ENCODE peak calls at places on chromosome 14, in five cellular contexts. One of them, this sample, is unnamed.

GRCh38 chr14:79914595-79914994 is 296.7 kb downstream of the DIO2 start:
- DNase-seq in stimulated activated CD4-positive, alpha-beta T cell treated with anti-CD3 and anti-CD28 coated beads, TNF-alpha, amount 100 ng/mL, for 4 hours: no peak
- DNase-seq in psoas muscle: no peak
- DNase-seq in hypothalamus: no peak
- DNase-seq in T-cell: no peak
- DNase-seq in this sample: no peak

GRCh38 chr14:71709076-71709475 is 223.2 kb upstream of the RGS6 start:
- DNase-seq in stimulated activated CD4-positive, alpha-beta T cell treated with anti-CD3 and anti-CD28 coated beads, TNF-alpha, amount 100 ng/mL, for 4 hours: no peak
- DNase-seq in psoas muscle: no peak
- DNase-seq in hypothalamus: no peak
- DNase-seq in T-cell: no peak
- DNase-seq in this sample: no peak

GRCh38 chr14:101501341-101501740 is 60.0 kb upstream of the DIO3 start:
- DNase-seq in stimulated activated CD4-positive, alpha-beta T cell treated with anti-CD3 and anti-CD28 coated beads, TNF-alpha, amount 100 ng/mL, for 4 hours: no peak
- DNase-seq in psoas muscle: no peak
- DNase-seq in hypothalamus: no peak
- DNase-seq in T-cell: no peak
- DNase-seq in this sample: no peak

GRCh38 chr14:69763761-69764510 is 3.0 kb upstream of the SRSF5 start:
- DNase-seq in stimulated activated CD4-positive, alpha-beta T cell treated with anti-CD3 and anti-CD28 coated beads, TNF-alpha, amount 100 ng/mL, for 4 hours: no peak
- DNase-seq in psoas muscle: no peak
- DNase-seq in hypothalamus: no peak
- DNase-seq in T-cell: no peak
- DNase-seq in this sample: no peak

GRCh38 chr14:104313674-104314073 is 175.3 kb downstream of the KIF26A start:
- DNase-seq in stimulated activated CD4-positive, alpha-beta T cell treated with anti-CD3 and anti-CD28 coated beads, TNF-alpha, amount 100 ng/mL, for 4 hours: no peak
- DNase-seq in psoas muscle: no peak
- DNase-seq in hypothalamus: no peak
- DNase-seq in T-cell: no peak
- DNase-seq in this sample: no peak

GRCh38 chr14:61080591-61081010 is 99.6 kb downstream of the SLC38A6 start:
- DNase-seq in stimulated activated CD4-positive, alpha-beta T cell treated with anti-CD3 and anti-CD28 coated beads, TNF-alpha, amount 100 ng/mL, for 4 hours: no peak
- DNase-seq in psoas muscle: no peak
- DNase-seq in hypothalamus: no peak
- DNase-seq in T-cell: no peak
- DNase-seq in this sample: no peak

GRCh38 chr14:55512421-55512820 is 67.6 kb upstream of the KTN1 start:
- DNase-seq in stimulated activated CD4-positive, alpha-beta T cell treated with anti-CD3 and anti-CD28 coated beads, TNF-alpha, amount 100 ng/mL, for 4 hours: no peak
- DNase-seq in psoas muscle: no peak
- DNase-seq in hypothalamus: no peak
- DNase-seq in T-cell: no peak
- DNase-seq in this sample: no peak

GRCh38 chr14:73755434-73756014 is 41.3 kb upstream of the PNMA1 start:
- DNase-seq in stimulated activated CD4-positive, alpha-beta T cell treated with anti-CD3 and anti-CD28 coated beads, TNF-alpha, amount 100 ng/mL, for 4 hours: no peak
- DNase-seq in psoas muscle: no peak
- DNase-seq in hypothalamus: peak
- DNase-seq in T-cell: no peak
- DNase-seq in this sample: no peak

GRCh38 chr14:56339855-56340701 is 221.9 kb downstream of the PELI2 start:
- DNase-seq in stimulated activated CD4-positive, alpha-beta T cell treated with anti-CD3 and anti-CD28 coated beads, TNF-alpha, amount 100 ng/mL, for 4 hours: peak
- DNase-seq in psoas muscle: peak
- DNase-seq in hypothalamus: peak
- DNase-seq in T-cell: peak
- DNase-seq in this sample: peak

GRCh38 chr14:24212924-24213865 is at the start of gene CHMP4A:
- DNase-seq in stimulated activated CD4-positive, alpha-beta T cell treated with anti-CD3 and anti-CD28 coated beads, TNF-alpha, amount 100 ng/mL, for 4 hours: peak
- DNase-seq in psoas muscle: peak
- DNase-seq in hypothalamus: peak
- DNase-seq in T-cell: peak
- DNase-seq in this sample: peak

GRCh38 chr14:99271951-99272668 is at the start of gene BCL11B:
- DNase-seq in stimulated activated CD4-positive, alpha-beta T cell treated with anti-CD3 and anti-CD28 coated beads, TNF-alpha, amount 100 ng/mL, for 4 hours: peak
- DNase-seq in psoas muscle: peak
- DNase-seq in hypothalamus: peak
- DNase-seq in T-cell: peak
- DNase-seq in this sample: peak

GRCh38 chr14:52350445-52350844 is 36.3 kb downstream of the PTGER2 start:
- DNase-seq in stimulated activated CD4-positive, alpha-beta T cell treated with anti-CD3 and anti-CD28 coated beads, TNF-alpha, amount 100 ng/mL, for 4 hours: no peak
- DNase-seq in psoas muscle: no peak
- DNase-seq in hypothalamus: no peak
- DNase-seq in T-cell: no peak
- DNase-seq in this sample: no peak

GRCh38 chr14:93954900-93955891 is 21.2 kb downstream of the ASB2 start:
- DNase-seq in stimulated activated CD4-positive, alpha-beta T cell treated with anti-CD3 and anti-CD28 coated beads, TNF-alpha, amount 100 ng/mL, for 4 hours: no peak
- DNase-seq in psoas muscle: no peak
- DNase-seq in hypothalamus: no peak
- DNase-seq in T-cell: peak
- DNase-seq in this sample: peak

GRCh38 chr14:43706901-43707300 is 800.2 kb downstream of the FSCB start:
- DNase-seq in stimulated activated CD4-positive, alpha-beta T cell treated with anti-CD3 and anti-CD28 coated beads, TNF-alpha, amount 100 ng/mL, for 4 hours: no peak
- DNase-seq in psoas muscle: no peak
- DNase-seq in hypothalamus: no peak
- DNase-seq in T-cell: no peak
- DNase-seq in this sample: no peak

GRCh38 chr14:66575939-66576338 is 68.0 kb downstream of the GPHN start:
- DNase-seq in stimulated activated CD4-positive, alpha-beta T cell treated with anti-CD3 and anti-CD28 coated beads, TNF-alpha, amount 100 ng/mL, for 4 hours: no peak
- DNase-seq in psoas muscle: no peak
- DNase-seq in hypothalamus: no peak
- DNase-seq in T-cell: no peak
- DNase-seq in this sample: no peak

GRCh38 chr14:91889477-91890211 is 22.3 kb upstream of the TC2N start:
- DNase-seq in stimulated activated CD4-positive, alpha-beta T cell treated with anti-CD3 and anti-CD28 coated beads, TNF-alpha, amount 100 ng/mL, for 4 hours: no peak
- DNase-seq in psoas muscle: no peak
- DNase-seq in hypothalamus: peak
- DNase-seq in T-cell: no peak
- DNase-seq in this sample: no peak

GRCh38 chr14:67335781-67336180 is 23.8 kb downstream of the ATP6V1D start:
- DNase-seq in stimulated activated CD4-positive, alpha-beta T cell treated with anti-CD3 and anti-CD28 coated beads, TNF-alpha, amount 100 ng/mL, for 4 hours: no peak
- DNase-seq in psoas muscle: no peak
- DNase-seq in hypothalamus: no peak
- DNase-seq in T-cell: no peak
- DNase-seq in this sample: no peak

GRCh38 chr14:104438166-104438887 is 141.2 kb upstream of the C14orf180 start:
- DNase-seq in stimulated activated CD4-positive, alpha-beta T cell treated with anti-CD3 and anti-CD28 coated beads, TNF-alpha, amount 100 ng/mL, for 4 hours: no peak
- DNase-seq in psoas muscle: no peak
- DNase-seq in hypothalamus: no peak
- DNase-seq in T-cell: no peak
- DNase-seq in this sample: no peak

GRCh38 chr14:100541621-100542560 is 45.3 kb downstream of the BEGAIN start:
- DNase-seq in stimulated activated CD4-positive, alpha-beta T cell treated with anti-CD3 and anti-CD28 coated beads, TNF-alpha, amount 100 ng/mL, for 4 hours: no peak
- DNase-seq in psoas muscle: no peak
- DNase-seq in hypothalamus: no peak
- DNase-seq in T-cell: no peak
- DNase-seq in this sample: no peak

GRCh38 chr14:59028476-59029202 is 159.8 kb upstream of the DAAM1 start:
- DNase-seq in stimulated activated CD4-positive, alpha-beta T cell treated with anti-CD3 and anti-CD28 coated beads, TNF-alpha, amount 100 ng/mL, for 4 hours: no peak
- DNase-seq in psoas muscle: peak
- DNase-seq in hypothalamus: peak
- DNase-seq in T-cell: peak
- DNase-seq in this sample: no peak

GRCh38 chr14:105502446-105503295 is 11.6 kb downstream of the TEDC1 start:
- DNase-seq in stimulated activated CD4-positive, alpha-beta T cell treated with anti-CD3 and anti-CD28 coated beads, TNF-alpha, amount 100 ng/mL, for 4 hours: no peak
- DNase-seq in psoas muscle: no peak
- DNase-seq in hypothalamus: no peak
- DNase-seq in T-cell: no peak
- DNase-seq in this sample: no peak

GRCh38 chr14:73887116-73887490 is 444 bp downstream of the ZNF410 start:
- DNase-seq in stimulated activated CD4-positive, alpha-beta T cell treated with anti-CD3 and anti-CD28 coated beads, TNF-alpha, amount 100 ng/mL, for 4 hours: no peak
- DNase-seq in psoas muscle: no peak
- DNase-seq in hypothalamus: no peak
- DNase-seq in T-cell: no peak
- DNase-seq in this sample: no peak

GRCh38 chr14:95519699-95520098 is 3.2 kb upstream of the SYNE3 start:
- DNase-seq in stimulated activated CD4-positive, alpha-beta T cell treated with anti-CD3 and anti-CD28 coated beads, TNF-alpha, amount 100 ng/mL, for 4 hours: peak
- DNase-seq in psoas muscle: peak
- DNase-seq in hypothalamus: no peak
- DNase-seq in T-cell: peak
- DNase-seq in this sample: peak

GRCh38 chr14:100409016-100409385 is 85.9 kb downstream of the SLC25A47 start:
- DNase-seq in stimulated activated CD4-positive, alpha-beta T cell treated with anti-CD3 and anti-CD28 coated beads, TNF-alpha, amount 100 ng/mL, for 4 hours: no peak
- DNase-seq in psoas muscle: no peak
- DNase-seq in hypothalamus: no peak
- DNase-seq in T-cell: no peak
- DNase-seq in this sample: no peak

GRCh38 chr14:101582294-101582693 is 21.0 kb downstream of the DIO3 start:
- DNase-seq in stimulated activated CD4-positive, alpha-beta T cell treated with anti-CD3 and anti-CD28 coated beads, TNF-alpha, amount 100 ng/mL, for 4 hours: no peak
- DNase-seq in psoas muscle: no peak
- DNase-seq in hypothalamus: no peak
- DNase-seq in T-cell: no peak
- DNase-seq in this sample: no peak

GRCh38 chr14:104680806-104681688 is 8.4 kb upstream of the INF2 start:
- DNase-seq in stimulated activated CD4-positive, alpha-beta T cell treated with anti-CD3 and anti-CD28 coated beads, TNF-alpha, amount 100 ng/mL, for 4 hours: no peak
- DNase-seq in psoas muscle: peak
- DNase-seq in hypothalamus: peak
- DNase-seq in T-cell: no peak
- DNase-seq in this sample: no peak

GRCh38 chr14:67396381-67396965 is 15.5 kb downstream of the PLEK2 start:
- DNase-seq in stimulated activated CD4-positive, alpha-beta T cell treated with anti-CD3 and anti-CD28 coated beads, TNF-alpha, amount 100 ng/mL, for 4 hours: no peak
- DNase-seq in psoas muscle: no peak
- DNase-seq in hypothalamus: no peak
- DNase-seq in T-cell: no peak
- DNase-seq in this sample: no peak

GRCh38 chr14:46381674-46382073 is 269.9 kb downstream of the RPL10L start:
- DNase-seq in stimulated activated CD4-positive, alpha-beta T cell treated with anti-CD3 and anti-CD28 coated beads, TNF-alpha, amount 100 ng/mL, for 4 hours: no peak
- DNase-seq in psoas muscle: no peak
- DNase-seq in hypothalamus: no peak
- DNase-seq in T-cell: no peak
- DNase-seq in this sample: no peak

GRCh38 chr14:30287579-30288445 is 271.1 kb upstream of the G2E3 start:
- DNase-seq in stimulated activated CD4-positive, alpha-beta T cell treated with anti-CD3 and anti-CD28 coated beads, TNF-alpha, amount 100 ng/mL, for 4 hours: no peak
- DNase-seq in psoas muscle: no peak
- DNase-seq in hypothalamus: no peak
- DNase-seq in T-cell: no peak
- DNase-seq in this sample: no peak

This sample was measured in effector memory CD4-positive, alpha-beta T cell.